ENCODE peak calls at places on chromosome 1, in four cellular contexts. F is HTR-8/SVneo; B is stimulated activated CD8-positive, alpha-beta memory T cell treated with anti-CD3 and anti-CD28 coated beads, Interleukin-2, amount 100 ng/mL, for 48 hours; I is right lobe of liver. C is an unnamed sample.
A peak's percentile ranks its signal among the peaks of the same experiment; 100 is the strongest.

GRCh38 chr1:223716302-223716862 is 4.0 kb downstream of the CAPN2 start:
- DNase-seq in I (no peak), B (no peak), F (no peak), C (no peak)

GRCh38 chr1:198101716-198102453 is 54.9 kb upstream of the NEK7 start:
- DNase-seq in F (no peak), B (no peak), I (no peak), C (no peak)

GRCh38 chr1:221994274-221994698 is 252.4 kb upstream of the DUSP10 start:
- DNase-seq in B (peak; percentile 1), F (no peak), I (no peak), C (no peak)

GRCh38 chr1:11030865-11031264 is 16.2 kb downstream of the MASP2 start:
- DNase-seq in I (no peak), F (no peak), B (no peak), C (no peak)

GRCh38 chr1:203270448-203270847 is 34.9 kb upstream of the BTG2 start:
- DNase-seq in F (no peak), B (no peak), I (no peak), C (no peak)

GRCh38 chr1:220278991-220279390 is 6.7 kb upstream of the RAB3GAP2 start:
- DNase-seq in I (no peak), F (no peak), B (no peak), C (no peak)

GRCh38 chr1:110148961-110149360 is 1.3 kb upstream of the SLC6A17 start:
- DNase-seq in F (no peak), B (no peak), I (no peak), C (no peak)

GRCh38 chr1:21963477-21964217 is 13.2 kb upstream of the CELA3B start:
- DNase-seq in B (peak; percentile 67), F (peak; percentile 76), I (peak; percentile 76), C (peak; percentile 67)

GRCh38 chr1:91608876-91609275 is 108.2 kb downstream of the CDC7 start:
- DNase-seq in B (no peak), I (no peak), F (no peak), C (no peak)

GRCh38 chr1:94025383-94026340 is 95.3 kb downstream of the ABCA4 start:
- DNase-seq in I (no peak), B (no peak), F (peak; percentile 74), C (no peak)

GRCh38 chr1:29599071-29599470 is 362.7 kb downstream of the PTPRU start:
- DNase-seq in F (no peak), B (no peak), I (no peak), C (no peak)

GRCh38 chr1:39158330-39159086 is 46.0 kb upstream of the MACF1 start:
- DNase-seq in B (no peak), I (peak; percentile 64), F (no peak), C (no peak)

GRCh38 chr1:6917067-6917466 is 131.8 kb downstream of the CAMTA1 start:
- DNase-seq in I (no peak), F (no peak), B (no peak), C (no peak)

C was measured in C1 segment of cervical spinal cord.